ENCODE peak calls at places on chromosome 19, in four cellular contexts. One of them, this sample, is unnamed.

GRCh38 chr19:31306006-31306753 is 43.1 kb downstream of the TSHZ3 start:
- DNase-seq in fibroblast of pulmonary artery: no peak
- DNase-seq in WTC11: no peak
- DNase-seq in suprapubic skin: no peak
- DNase-seq in this sample: no peak

GRCh38 chr19:7230826-7231225 is 63.4 kb downstream of the INSR start:
- DNase-seq in fibroblast of pulmonary artery: no peak
- DNase-seq in WTC11: no peak
- DNase-seq in suprapubic skin: no peak
- DNase-seq in this sample: no peak

GRCh38 chr19:42074513-42075363 is 1.2 kb upstream of the ZNF574 start:
- DNase-seq in fibroblast of pulmonary artery: no peak
- DNase-seq in WTC11: no peak
- DNase-seq in suprapubic skin: no peak
- DNase-seq in this sample: no peak

GRCh38 chr19:46728693-46729339 is 11.9 kb upstream of the PRKD2 start:
- DNase-seq in fibroblast of pulmonary artery: peak
- DNase-seq in WTC11: peak
- DNase-seq in suprapubic skin: no peak
- DNase-seq in this sample: peak

GRCh38 chr19:54949412-54949811 is 2.1 kb upstream of the NLRP7 start:
- DNase-seq in fibroblast of pulmonary artery: no peak
- DNase-seq in WTC11: no peak
- DNase-seq in suprapubic skin: no peak
- DNase-seq in this sample: no peak

GRCh38 chr19:40586611-40587010 is 9.9 kb downstream of the SHKBP1 start:
- DNase-seq in fibroblast of pulmonary artery: no peak
- DNase-seq in WTC11: no peak
- DNase-seq in suprapubic skin: no peak
- DNase-seq in this sample: no peak

GRCh38 chr19:46481187-46481586 is 9.8 kb upstream of the PNMA8A start:
- DNase-seq in fibroblast of pulmonary artery: peak
- DNase-seq in WTC11: no peak
- DNase-seq in suprapubic skin: no peak
- DNase-seq in this sample: no peak

GRCh38 chr19:45779231-45780145 is 2.8 kb downstream of the DMPK start:
- DNase-seq in fibroblast of pulmonary artery: peak
- DNase-seq in WTC11: peak
- DNase-seq in suprapubic skin: peak
- DNase-seq in this sample: peak

GRCh38 chr19:35644987-35645679 is 3.0 kb upstream of the COX6B1 start:
- DNase-seq in fibroblast of pulmonary artery: peak
- DNase-seq in WTC11: peak
- DNase-seq in suprapubic skin: peak
- DNase-seq in this sample: peak

GRCh38 chr19:19540707-19541515 is 2.8 kb downstream of the CILP2 start:
- DNase-seq in fibroblast of pulmonary artery: peak
- DNase-seq in WTC11: peak
- DNase-seq in suprapubic skin: peak
- DNase-seq in this sample: peak

GRCh38 chr19:29671393-29672076 is 6.3 kb downstream of the PLEKHF1 start:
- DNase-seq in fibroblast of pulmonary artery: peak
- DNase-seq in WTC11: no peak
- DNase-seq in suprapubic skin: no peak
- DNase-seq in this sample: peak
- TF ChIP-seq CTCF in fibroblast of pulmonary artery: peak
- TF ChIP-seq CTCF in WTC11: no peak
- TF ChIP-seq CTCF in suprapubic skin: peak
- TF ChIP-seq CTCF in this sample: no peak

GRCh38 chr19:984165-984967 is at the start of gene WDR18:
- DNase-seq in fibroblast of pulmonary artery: peak
- DNase-seq in WTC11: peak
- DNase-seq in suprapubic skin: peak
- DNase-seq in this sample: peak
- TF ChIP-seq CTCF in fibroblast of pulmonary artery: no peak
- TF ChIP-seq CTCF in WTC11: no peak
- TF ChIP-seq CTCF in suprapubic skin: no peak
- TF ChIP-seq CTCF in this sample: no peak

DNA sequence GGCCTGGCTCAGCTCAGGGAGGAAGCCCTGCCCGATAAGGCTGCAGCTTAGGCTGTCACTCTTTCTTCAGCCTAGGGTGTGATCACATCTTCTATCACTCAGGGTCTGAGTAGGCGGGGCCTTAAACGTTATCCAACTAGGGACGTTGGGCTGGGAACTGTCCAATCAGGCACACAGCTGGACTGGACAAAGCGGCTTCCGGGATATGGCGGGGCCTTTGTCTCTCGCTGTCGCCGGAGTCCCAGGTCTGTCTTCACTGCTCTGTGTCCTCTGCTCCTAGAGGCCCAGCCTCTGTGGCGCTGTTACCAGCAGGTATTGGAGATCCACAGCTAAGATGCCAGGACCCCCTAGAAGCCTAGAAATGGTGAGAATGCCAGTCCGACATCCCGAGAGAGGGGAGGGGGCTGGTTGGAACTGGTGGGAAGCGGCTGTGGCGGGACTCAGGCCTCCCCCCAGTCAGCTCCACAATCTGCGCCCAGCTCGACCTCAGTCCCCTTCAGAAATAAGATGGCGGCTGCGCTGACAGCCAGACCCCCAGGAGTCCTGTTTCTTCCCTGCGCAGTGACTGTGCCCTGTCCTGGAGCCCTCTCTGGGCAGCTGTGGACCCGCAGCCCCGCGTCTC is at the start of gene ZNF254:
- DNase-seq in fibroblast of pulmonary artery: peak
- DNase-seq in WTC11: peak
- DNase-seq in suprapubic skin: peak
- DNase-seq in this sample: peak
- TF ChIP-seq CTCF in fibroblast of pulmonary artery: no peak
- TF ChIP-seq CTCF in WTC11: no peak
- TF ChIP-seq CTCF in suprapubic skin: no peak
- TF ChIP-seq CTCF in this sample: no peak

GRCh38 chr19:17726914-17727773 is 7.9 kb downstream of the MAP1S start:
- DNase-seq in fibroblast of pulmonary artery: no peak
- DNase-seq in WTC11: no peak
- DNase-seq in suprapubic skin: no peak
- DNase-seq in this sample: no peak

GRCh38 chr19:17724655-17725054 is 5.4 kb downstream of the MAP1S start:
- DNase-seq in fibroblast of pulmonary artery: no peak
- DNase-seq in WTC11: no peak
- DNase-seq in suprapubic skin: no peak
- DNase-seq in this sample: no peak

GRCh38 chr19:17727843-17728242 is 8.6 kb downstream of the MAP1S start:
- DNase-seq in fibroblast of pulmonary artery: no peak
- DNase-seq in WTC11: no peak
- DNase-seq in suprapubic skin: no peak
- DNase-seq in this sample: no peak

GRCh38 chr19:17726136-17726741 is 7.0 kb downstream of the MAP1S start:
- DNase-seq in fibroblast of pulmonary artery: no peak
- DNase-seq in WTC11: no peak
- DNase-seq in suprapubic skin: no peak
- DNase-seq in this sample: no peak

DNA sequence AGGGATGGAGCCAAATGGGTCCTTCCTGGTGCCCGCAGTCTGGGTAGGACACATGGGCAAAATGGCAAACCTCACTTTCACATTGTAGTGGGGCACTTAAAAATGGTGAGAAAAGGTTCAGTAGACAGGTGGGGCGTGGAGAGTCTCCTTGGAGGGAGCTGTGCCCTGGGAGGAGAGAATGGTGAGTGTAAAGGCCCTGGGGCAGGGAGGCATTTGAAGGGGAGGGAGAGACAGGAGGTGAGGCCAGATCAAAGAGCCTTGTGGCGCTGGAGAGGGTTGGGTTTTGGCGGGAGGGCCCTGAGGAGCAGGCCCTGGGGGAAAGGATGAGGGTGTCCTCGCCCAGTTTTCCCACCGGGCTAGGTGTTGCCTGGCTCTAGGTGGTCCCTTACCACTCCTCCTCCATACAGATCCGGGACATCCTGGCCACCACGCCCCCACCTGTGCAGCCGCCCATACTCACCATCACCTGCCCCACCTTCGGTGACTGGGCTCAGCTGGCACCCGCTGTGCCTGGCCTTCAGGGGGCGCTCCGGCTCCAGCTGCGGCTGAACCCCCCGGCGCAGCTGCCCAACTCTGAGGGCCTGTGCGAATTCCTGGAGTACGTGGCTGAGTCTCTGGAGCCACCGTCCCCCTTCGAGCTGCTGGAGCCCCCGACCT is 6.3 kb downstream of the MAP1S start:
- DNase-seq in fibroblast of pulmonary artery: no peak
- DNase-seq in WTC11: peak
- DNase-seq in suprapubic skin: no peak
- DNase-seq in this sample: no peak
- TF ChIP-seq CTCF in fibroblast of pulmonary artery: peak
- TF ChIP-seq CTCF in WTC11: peak
- TF ChIP-seq CTCF in suprapubic skin: no peak
- TF ChIP-seq CTCF in this sample: no peak

GRCh38 chr19:9116547-9116946 is 984 bp upstream of the OR7G1 start:
- DNase-seq in fibroblast of pulmonary artery: no peak
- DNase-seq in WTC11: no peak
- DNase-seq in suprapubic skin: no peak
- DNase-seq in this sample: no peak

GRCh38 chr19:9109959-9110358 is 2.7 kb upstream of the OR7G2 start:
- DNase-seq in fibroblast of pulmonary artery: no peak
- DNase-seq in WTC11: no peak
- DNase-seq in suprapubic skin: no peak
- DNase-seq in this sample: no peak

DNA sequence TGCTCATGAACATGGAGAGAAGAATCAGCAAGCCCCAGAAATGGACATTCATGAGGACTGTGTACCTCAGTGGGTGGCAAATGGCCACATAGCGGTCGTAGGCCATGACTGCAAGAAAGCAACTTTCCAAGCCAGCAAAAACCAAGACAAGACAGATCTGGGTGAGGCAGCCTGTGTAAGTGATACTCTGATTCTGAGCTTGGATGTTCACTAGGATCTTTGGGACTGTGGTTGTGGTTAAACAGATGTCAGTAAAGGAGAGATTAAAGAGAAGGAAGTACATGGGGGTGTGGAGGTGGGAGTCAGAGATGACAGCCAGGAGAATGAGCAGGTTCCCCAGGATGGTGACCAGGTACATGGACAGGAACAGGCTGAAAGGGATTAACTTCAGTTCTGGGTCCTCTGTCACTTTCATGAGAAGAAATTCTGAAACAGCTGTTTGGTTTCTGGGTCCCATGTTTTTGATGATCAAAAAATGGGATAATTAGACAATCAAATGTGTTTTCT is at the start of gene OR7G1:
- DNase-seq in fibroblast of pulmonary artery: no peak
- DNase-seq in WTC11: no peak
- DNase-seq in suprapubic skin: no peak
- DNase-seq in this sample: no peak
- TF ChIP-seq CTCF in fibroblast of pulmonary artery: no peak
- TF ChIP-seq CTCF in WTC11: no peak
- TF ChIP-seq CTCF in suprapubic skin: no peak
- TF ChIP-seq CTCF in this sample: no peak

DNA sequence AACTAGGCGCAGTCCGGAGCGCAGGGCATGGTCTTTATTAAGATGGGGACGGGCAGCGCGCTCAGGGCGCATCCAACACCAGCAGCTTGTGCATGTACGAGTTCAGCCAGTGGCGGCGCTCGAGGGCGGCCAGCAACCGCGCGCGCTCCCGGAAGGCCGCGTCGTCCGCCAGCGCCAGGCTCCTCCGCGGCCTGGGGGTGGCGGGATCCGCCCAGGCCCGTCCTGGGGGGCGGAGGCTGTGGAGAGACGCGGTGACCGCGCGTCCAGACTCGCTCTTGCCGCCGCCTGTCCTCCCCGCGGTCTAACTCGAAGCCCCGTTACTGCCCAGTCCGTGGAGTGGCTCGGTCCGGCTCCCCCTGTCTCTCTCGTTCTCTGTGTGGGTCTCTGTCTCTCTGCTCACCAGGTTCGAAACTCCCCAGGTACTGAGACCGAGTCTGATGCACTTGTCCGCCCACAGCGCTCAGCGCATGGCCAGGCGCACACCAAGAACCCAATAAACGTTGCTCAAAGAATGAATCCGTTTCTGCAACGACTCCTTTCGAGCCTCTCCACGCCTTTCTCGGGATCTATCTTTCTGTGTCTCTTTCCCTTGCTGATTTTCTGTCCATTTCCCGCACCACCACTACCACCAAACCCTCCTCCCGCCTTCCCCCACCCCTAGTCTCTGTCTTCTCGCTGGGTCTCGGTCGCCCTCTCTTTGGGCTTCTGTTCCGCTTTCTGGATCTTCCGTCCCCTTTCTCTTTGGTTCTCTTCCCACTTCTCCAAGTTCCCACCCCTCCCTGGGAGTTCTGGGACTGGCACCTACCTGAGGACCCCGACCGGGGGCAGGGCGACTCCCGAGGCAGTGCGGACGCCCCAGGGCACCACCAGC is 599 bp downstream of the PTH2 start:
- DNase-seq in fibroblast of pulmonary artery: peak
- DNase-seq in WTC11: peak
- DNase-seq in suprapubic skin: peak
- DNase-seq in this sample: no peak
- TF ChIP-seq CTCF in fibroblast of pulmonary artery: peak
- TF ChIP-seq CTCF in WTC11: peak
- TF ChIP-seq CTCF in suprapubic skin: peak
- TF ChIP-seq CTCF in this sample: no peak

GRCh38 chr19:50724522-50725217 is 1.5 kb downstream of the CLEC11A start:
- DNase-seq in fibroblast of pulmonary artery: peak
- DNase-seq in WTC11: peak
- DNase-seq in suprapubic skin: peak
- DNase-seq in this sample: peak
- TF ChIP-seq CTCF in fibroblast of pulmonary artery: peak
- TF ChIP-seq CTCF in WTC11: peak
- TF ChIP-seq CTCF in suprapubic skin: peak
- TF ChIP-seq CTCF in this sample: no peak

DNA sequence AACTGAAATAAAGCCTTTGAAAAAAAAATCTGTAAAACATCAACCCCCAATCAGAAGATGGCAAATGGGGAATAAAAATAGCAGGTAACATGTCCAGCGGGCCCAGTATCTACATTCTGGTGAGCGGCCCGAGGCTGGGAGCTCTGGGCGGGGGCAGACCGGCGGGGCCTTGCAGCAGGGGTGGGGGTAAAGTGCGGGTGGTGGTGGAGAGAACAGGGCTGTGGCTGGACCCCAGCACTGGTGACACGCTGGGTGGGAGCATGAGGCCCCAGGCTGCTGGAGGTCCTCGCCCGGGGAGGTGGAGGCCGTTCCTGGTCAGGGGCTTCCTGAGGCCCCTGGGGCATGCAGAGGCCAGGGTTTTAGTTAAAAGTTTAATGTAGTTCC is 1.7 kb downstream of the CAPS start:
- DNase-seq in fibroblast of pulmonary artery: no peak
- DNase-seq in WTC11: no peak
- DNase-seq in suprapubic skin: no peak
- DNase-seq in this sample: no peak
- TF ChIP-seq CTCF in fibroblast of pulmonary artery: no peak
- TF ChIP-seq CTCF in WTC11: no peak
- TF ChIP-seq CTCF in suprapubic skin: no peak
- TF ChIP-seq CTCF in this sample: no peak

GRCh38 chr19:27824108-27824507 is 1388.8 kb downstream of the UQCRFS1 start:
- DNase-seq in fibroblast of pulmonary artery: no peak
- DNase-seq in WTC11: no peak
- DNase-seq in suprapubic skin: no peak
- DNase-seq in this sample: no peak
- TF ChIP-seq CTCF in fibroblast of pulmonary artery: no peak
- TF ChIP-seq CTCF in WTC11: no peak
- TF ChIP-seq CTCF in suprapubic skin: no peak
- TF ChIP-seq CTCF in this sample: no peak